ENCODE peak calls at places on chromosomes 3 and 15, in ten cellular contexts. N is CD8-positive, alpha-beta T cell; D is astrocyte of the spinal cord; R is fibroblast of lung; V is testis; L is colonic mucosa; O is endodermal cell; P is CD4-positive, alpha-beta T cell; X is fibroblast of the aortic adventitia; T is GM20000. Y is an unnamed sample.

GRCh38 chr3:40187945-40188344 is 121.6 kb upstream of the EIF1B start:
- DNase-seq in X (no peak), P (no peak), O (peak; percentile 33), L (no peak), N (no peak), R (no peak), V (no peak), T (peak; percentile 56), D (no peak), Y (no peak)

GRCh38 chr3:46867550-46867898 is 4.3 kb upstream of the MYL3 start:
- DNase-seq in P (no peak), L (peak; percentile 54), O (no peak), D (no peak), T (no peak), X (peak; percentile 60), N (no peak), R (peak; percentile 8), V (peak; percentile 89), Y (no peak)

GRCh38 chr3:194162070-194162678 is 26.2 kb downstream of the HES1 start:
- DNase-seq in D (no peak), X (no peak), V (no peak), N (no peak), L (no peak), T (no peak), R (no peak), P (no peak), O (no peak), Y (no peak)

GRCh38 chr15:39504812-39505211 is 76.1 kb upstream of the THBS1 start:
- DNase-seq in N (no peak), L (no peak), D (peak; percentile 50), X (peak; percentile 94), R (peak; percentile 95), V (no peak), P (no peak), T (no peak), O (no peak), Y (no peak)

GRCh38 chr3:116020495-116020894 is 397.2 kb downstream of the GAP43 start:
- DNase-seq in D (no peak), L (no peak), V (no peak), R (peak; percentile 71), T (peak; percentile 13), O (no peak), X (no peak), N (no peak), P (no peak), Y (no peak)

GRCh38 chr3:94862703-94863102 is 799.8 kb downstream of the NSUN3 start:
- DNase-seq in O (peak; percentile 61), X (peak; percentile 1), T (peak; percentile 10), D (peak; percentile 9), P (no peak), N (no peak), L (no peak), V (peak; percentile 52), R (peak; percentile 5), Y (peak; percentile 27)

GRCh38 chr3:126351771-126352475 is 5.3 kb downstream of the KLF15 start:
- DNase-seq in O (no peak), P (no peak), N (no peak), D (no peak), R (no peak), L (no peak), T (no peak), V (peak; percentile 7), X (no peak), Y (peak; percentile 9)

GRCh38 chr15:48447058-48447457 is 115.8 kb downstream of the DUT start:
- DNase-seq in O (no peak), D (no peak), P (no peak), X (no peak), N (no peak), R (no peak), L (no peak), T (no peak), V (no peak), Y (no peak)

GRCh38 chr3:59843816-59844215 is 794.0 kb upstream of the CFAP20DC start:
- DNase-seq in P (no peak), X (no peak), V (no peak), R (no peak), T (no peak), D (no peak), O (no peak), L (no peak), N (no peak), Y (no peak)

GRCh38 chr3:185824467-185825378 is at the start of gene IGF2BP2:
- DNase-seq in R (peak; percentile 84), V (peak; percentile 25), O (peak; percentile 92), X (peak; percentile 76), N (no peak), T (peak; percentile 87), D (peak; percentile 90), P (peak; percentile 10), L (peak; percentile 85), Y (peak; percentile 89)

GRCh38 chr15:41024141-41024540 is 70.9 kb downstream of the CHAC1 start:
- DNase-seq in R (peak; percentile 83), L (no peak), D (peak; percentile 68), O (no peak), X (peak; percentile 90), P (no peak), N (no peak), T (no peak), V (no peak), Y (no peak)

GRCh38 chr3:187922704-187923393 is 177.6 kb upstream of the BCL6 start:
- DNase-seq in O (no peak), L (no peak), P (no peak), N (no peak), V (no peak), R (peak; percentile 89), D (peak; percentile 37), X (no peak), T (no peak), Y (no peak)

GRCh38 chr3:128436214-128436613 is 30.5 kb downstream of the DNAJB8 start:
- DNase-seq in R (peak; percentile 11), L (no peak), D (no peak), X (no peak), N (no peak), O (no peak), V (no peak), P (no peak), T (no peak), Y (no peak)

GRCh38 chr3:183824761-183825379 is 507 bp downstream of the MAP6D1 start:
- DNase-seq in D (no peak), P (no peak), T (peak; percentile 63), N (no peak), O (peak; percentile 76), L (no peak), X (no peak), V (no peak), R (peak; percentile 16), Y (peak; percentile 53)
- TF ChIP-seq CTCF in D (no peak), P (no peak), T (no peak), N (no peak), O (no peak), L (no peak), X (no peak), V (no peak), R (no peak), Y (no peak)

DNA sequence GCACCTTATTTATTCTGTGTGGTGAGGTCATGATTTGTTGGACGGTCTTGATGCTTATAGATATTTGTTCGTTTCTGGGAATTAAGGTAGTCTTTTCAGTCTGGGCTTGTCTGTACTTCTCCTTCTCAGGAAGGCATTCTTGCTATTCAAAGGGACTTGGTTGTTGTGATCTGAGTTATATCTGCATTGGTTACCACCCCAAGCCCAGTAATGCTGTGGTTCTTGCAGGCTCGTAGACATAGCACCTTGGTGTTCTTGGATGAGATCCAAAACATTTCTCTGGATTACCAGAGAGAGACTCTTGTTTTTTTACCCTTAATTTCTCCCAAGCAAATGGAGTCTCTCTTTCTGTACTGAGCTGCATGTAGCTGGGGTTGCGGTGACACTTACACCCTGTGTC is 128.0 kb upstream of the CBLB start:
- DNase-seq in V (no peak), L (no peak), P (no peak), O (no peak), R (peak; percentile 19), X (no peak), D (peak; percentile 20), N (no peak), T (no peak), Y (no peak)
- TF ChIP-seq CTCF in V (no peak), L (no peak), P (no peak), O (no peak), R (no peak), X (no peak), D (no peak), N (no peak), T (no peak), Y (no peak)

GRCh38 chr15:89106200-89106599 is 17.9 kb downstream of the ABHD2 start:
- DNase-seq in P (no peak), D (no peak), O (no peak), V (no peak), R (no peak), N (no peak), L (no peak), T (no peak), X (no peak), Y (no peak)

GRCh38 chr15:89110060-89110459 is 21.8 kb downstream of the ABHD2 start:
- DNase-seq in D (no peak), N (no peak), X (no peak), R (no peak), V (no peak), T (no peak), O (no peak), P (no peak), L (no peak), Y (no peak)

GRCh38 chr15:89111352-89111751 is 23.1 kb downstream of the ABHD2 start:
- DNase-seq in N (no peak), O (no peak), R (no peak), L (no peak), X (no peak), V (no peak), D (no peak), P (no peak), T (no peak), Y (no peak)

GRCh38 chr15:89107984-89108383 is 19.7 kb downstream of the ABHD2 start:
- DNase-seq in T (no peak), P (no peak), R (no peak), L (no peak), X (no peak), V (no peak), O (no peak), D (no peak), N (no peak), Y (no peak)

GRCh38 chr15:89108865-89109660 is 20.8 kb downstream of the ABHD2 start:
- DNase-seq in L (no peak), R (no peak), O (no peak), N (no peak), T (no peak), D (no peak), V (no peak), X (no peak), P (no peak), Y (no peak)
- TF ChIP-seq CTCF in L (no peak), R (no peak), O (no peak), N (no peak), T (no peak), D (no peak), V (no peak), X (no peak), P (no peak), Y (no peak)

DNA sequence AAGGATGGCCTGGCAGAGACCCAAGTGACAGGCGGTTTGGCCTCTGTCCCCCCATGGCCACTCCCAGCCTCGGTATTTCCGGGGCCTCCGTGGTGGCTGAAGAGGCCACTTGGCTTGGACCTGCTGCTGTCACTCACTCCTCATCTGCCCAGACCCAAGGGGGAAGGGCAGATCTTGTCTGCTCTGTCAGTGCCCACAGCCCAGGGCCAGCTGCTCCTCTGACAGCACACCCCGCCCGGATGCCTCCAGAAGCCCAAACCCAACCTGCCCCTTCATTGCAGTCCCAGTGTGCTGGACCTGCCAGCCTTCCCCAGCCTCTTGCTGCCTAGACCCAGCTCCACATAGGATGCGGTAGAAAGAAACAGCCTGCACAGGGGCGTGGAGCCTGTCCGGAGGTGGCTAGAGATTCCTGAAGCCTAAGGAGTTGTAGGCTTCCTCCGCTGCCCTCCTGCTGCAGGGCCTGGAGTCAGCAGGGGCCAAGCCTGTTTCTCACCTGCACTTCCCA is 52.0 kb downstream of the MAGEF1 start:
- DNase-seq in P (no peak), N (no peak), O (peak; percentile 81), X (no peak), D (no peak), T (no peak), R (peak; percentile 55), L (no peak), V (no peak), Y (no peak)
- TF ChIP-seq CTCF in P (no peak), N (no peak), O (no peak), X (no peak), D (no peak), T (no peak), R (no peak), L (no peak), V (no peak), Y (no peak)